ENCODE peak calls at places on chromosomes 11 and 22, in six cellular contexts. I, D, X, A, F and L are unnamed samples.
A peak's percentile ranks its signal among the peaks of the same experiment; 100 is the strongest.

GRCh38 chr11:116109228-116109627 is 605.0 kb upstream of the CADM1 start:
- DNase-seq in X (no peak), D (no peak), A (no peak), F (peak; percentile 21), I (peak; percentile 50), L (peak; percentile 53)

GRCh38 chr22:41175546-41175945 is 29.6 kb upstream of the L3MBTL2 start:
- DNase-seq in F (no peak), A (no peak), D (no peak), I (no peak), X (no peak), L (no peak)

GRCh38 chr22:20571531-20572007 is 64.2 kb downstream of the MED15 start:
- DNase-seq in I (peak; percentile 7), X (peak; percentile 37), D (peak; percentile 64), F (peak; percentile 54), A (peak; percentile 42), L (no peak)

GRCh38 chr11:11514246-11514645 is 107.6 kb downstream of the GALNT18 start:
- DNase-seq in X (no peak), A (no peak), I (no peak), D (no peak), F (no peak), L (no peak)

GRCh38 chr22:19959043-19959586 is 17.5 kb upstream of the TXNRD2 start:
- DNase-seq in A (peak; percentile 76), D (no peak), I (no peak), F (peak; percentile 76), X (peak; percentile 83), L (no peak)

GRCh38 chr11:73388241-73389133 is 12.3 kb downstream of the RELT start:
- DNase-seq in D (no peak), I (no peak), X (peak; percentile 70), A (no peak), F (no peak), L (no peak)

GRCh38 chr11:71500601-71501021 is 26.5 kb upstream of the KRTAP5-7 start:
- DNase-seq in D (no peak), I (peak; percentile 23), F (no peak), A (peak; percentile 57), X (peak; percentile 36), L (no peak)

GRCh38 chr22:47994045-47994444 is 1231.6 kb downstream of the TBC1D22A start:
- DNase-seq in I (no peak), A (no peak), X (no peak), D (no peak), F (no peak), L (no peak)

GRCh38 chr11:106552694-106553203 is 465.5 kb downstream of the GUCY1A2 start:
- DNase-seq in D (no peak), I (no peak), F (no peak), A (no peak), X (no peak), L (no peak)

GRCh38 chr11:117039897-117040296 is 58.3 kb downstream of the SIK3 start:
- DNase-seq in I (peak; percentile 76), X (no peak), F (no peak), D (no peak), A (no peak), L (no peak)

GRCh38 chr11:88398372-88399140 is 61.0 kb upstream of the CTSC start:
- DNase-seq in A (no peak), D (no peak), I (peak; percentile 94), X (no peak), F (peak; percentile 53), L (no peak)

GRCh38 chr11:127114035-127114434 is 113.5 kb upstream of the KIRREL3 start:
- DNase-seq in X (no peak), D (no peak), I (no peak), A (no peak), F (no peak), L (no peak)

GRCh38 chr22:21660904-21661303 is 4.9 kb upstream of the PPIL2 start:
- DNase-seq in X (no peak), D (no peak), I (no peak), A (no peak), F (no peak), L (no peak)

GRCh38 chr11:121059605-121060004 is 35.7 kb downstream of the TBCEL start:
- DNase-seq in X (no peak), A (no peak), I (no peak), F (no peak), D (no peak), L (no peak)

GRCh38 chr22:37206118-37206840 is 6.0 kb downstream of the SSTR3 start:
- DNase-seq in D (no peak), I (no peak), X (no peak), F (no peak), A (no peak), L (no peak)

GRCh38 chr11:40514124-40514523 is 945.3 kb downstream of the LRRC4C start:
- DNase-seq in F (no peak), D (no peak), I (peak; percentile 61), X (no peak), A (no peak), L (no peak)

GRCh38 chr11:62108971-62109391 is 14.8 kb upstream of the INCENP start:
- DNase-seq in I (peak; percentile 64), D (no peak), X (no peak), A (no peak), F (peak; percentile 50), L (no peak)

GRCh38 chr11:70866834-70867233 is 385.5 kb downstream of the SHANK2 start:
- DNase-seq in X (no peak), D (no peak), A (no peak), F (no peak), I (no peak), L (no peak)

GRCh38 chr22:32916025-32916424 is 114.5 kb downstream of the TIMP3 start:
- DNase-seq in F (no peak), X (no peak), A (no peak), D (no peak), I (no peak), L (no peak)

GRCh38 chr11:114259124-114259526 is 37.1 kb upstream of the NNMT start:
- DNase-seq in X (peak; percentile 66), F (no peak), I (no peak), D (no peak), A (peak; percentile 38), L (no peak)

GRCh38 chr22:46577361-46578249 is 40.2 kb upstream of the CELSR1 start:
- DNase-seq in X (peak; percentile 28), F (no peak), D (peak; percentile 21), A (no peak), I (no peak), L (no peak)

GRCh38 chr11:6927030-6927617 is 898 bp downstream of the ZNF215 start:
- DNase-seq in D (no peak), A (no peak), F (no peak), X (no peak), I (no peak), L (no peak)

GRCh38 chr11:22809893-22810292 is 19.7 kb downstream of the SVIP start:
- DNase-seq in A (no peak), X (no peak), F (no peak), I (no peak), D (no peak), L (no peak)

GRCh38 chr11:35390737-35391682 is 28.3 kb downstream of the SLC1A2 start:
- DNase-seq in A (no peak), F (peak; percentile 79), I (peak; percentile 92), D (no peak), X (no peak), L (no peak)

GRCh38 chr11:66766681-66767080 is 37.7 kb upstream of the SPTBN2 start:
- DNase-seq in F (no peak), I (no peak), X (no peak), D (no peak), A (no peak), L (no peak)

GRCh38 chr22:46761539-46762237 is 762 bp upstream of the TBC1D22A start:
- DNase-seq in F (peak; percentile 17), X (no peak), D (no peak), I (no peak), A (no peak), L (no peak)

GRCh38 chr22:38645430-38645829 is 10.8 kb downstream of the FAM227A start:
- DNase-seq in X (no peak), I (no peak), D (no peak), A (no peak), F (no peak), L (no peak)

DNA sequence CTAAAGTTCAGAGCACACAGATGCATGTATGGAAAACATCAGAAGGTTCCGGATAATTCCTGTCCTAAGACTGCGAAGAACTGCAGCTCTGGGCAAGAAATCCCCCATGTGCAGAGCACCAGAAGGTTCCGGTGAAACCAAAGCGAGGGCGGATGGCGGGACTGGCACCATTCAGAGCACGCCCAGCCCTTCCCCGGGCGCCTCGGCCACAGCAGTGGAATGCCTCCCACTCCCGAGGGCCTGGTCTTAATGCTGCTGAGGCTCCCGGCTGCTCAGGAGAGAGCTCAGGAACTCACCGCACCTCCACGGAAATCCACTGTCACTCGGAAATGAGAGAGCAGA is 43.1 kb downstream of the BRD1 start:
- DNase-seq in A (no peak), F (no peak), D (no peak), I (no peak), X (no peak), L (no peak)
- H3K27ac ChIP-seq in A (no peak overlapping the region), F (no peak overlapping the region), D (no peak overlapping the region), I (no peak overlapping the region), X (no peak overlapping the region), L (no peak overlapping the region)

DNA sequence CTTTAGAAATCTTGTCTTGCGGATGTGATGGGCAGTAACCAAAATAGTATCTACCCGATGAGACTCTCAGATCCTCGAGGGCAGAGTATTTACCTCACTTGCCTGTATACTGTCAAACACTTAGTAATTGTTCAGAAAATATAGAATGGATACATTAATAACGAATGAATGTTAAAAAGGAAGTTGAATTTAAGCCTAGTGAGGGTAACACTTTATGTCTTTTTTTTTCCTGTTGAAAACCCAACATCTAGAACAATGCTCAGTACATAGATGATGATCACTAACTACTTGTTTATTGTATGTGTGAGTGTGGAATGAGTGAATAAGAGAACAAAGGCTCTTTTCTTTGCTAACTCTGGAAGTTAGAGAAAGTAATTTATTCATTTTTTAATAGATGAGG is 195.7 kb downstream of the MIAT start:
- DNase-seq in F (no peak), D (no peak), I (no peak), X (no peak), A (no peak), L (no peak)
- H3K27ac ChIP-seq in F (no peak overlapping the region), D (no peak overlapping the region), I (no peak overlapping the region), X (no peak overlapping the region), A (no peak overlapping the region), L (no peak overlapping the region)

DNA sequence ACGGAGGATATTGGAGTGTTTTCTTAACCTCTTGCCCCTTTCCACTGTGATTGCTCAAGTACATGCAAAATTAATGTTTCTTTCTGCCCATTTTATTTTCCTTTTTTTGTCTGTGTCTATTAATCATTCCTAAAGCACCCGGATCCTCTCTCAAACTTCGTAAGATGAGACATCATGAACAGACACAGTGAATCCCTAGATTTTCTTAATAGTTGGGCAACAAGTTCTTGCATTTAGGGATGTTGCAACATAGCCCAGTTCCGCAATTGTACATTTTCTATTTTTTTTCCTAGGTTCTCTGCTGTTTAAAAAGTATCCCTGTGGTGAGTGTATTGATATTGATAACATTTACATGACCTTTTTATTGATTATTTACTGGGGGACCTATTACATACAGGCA is 2.9 kb downstream of the FAM111A start:
- DNase-seq in I (peak; percentile 37), D (no peak), F (peak; percentile 82), X (no peak), A (no peak), L (no peak)
- H3K27ac ChIP-seq in I (no peak overlapping the region), D (no peak overlapping the region), F (no peak overlapping the region), X (peak overlapping the region; percentile 90), A (peak overlapping the region; percentile 93), L (no peak overlapping the region)

DNA sequence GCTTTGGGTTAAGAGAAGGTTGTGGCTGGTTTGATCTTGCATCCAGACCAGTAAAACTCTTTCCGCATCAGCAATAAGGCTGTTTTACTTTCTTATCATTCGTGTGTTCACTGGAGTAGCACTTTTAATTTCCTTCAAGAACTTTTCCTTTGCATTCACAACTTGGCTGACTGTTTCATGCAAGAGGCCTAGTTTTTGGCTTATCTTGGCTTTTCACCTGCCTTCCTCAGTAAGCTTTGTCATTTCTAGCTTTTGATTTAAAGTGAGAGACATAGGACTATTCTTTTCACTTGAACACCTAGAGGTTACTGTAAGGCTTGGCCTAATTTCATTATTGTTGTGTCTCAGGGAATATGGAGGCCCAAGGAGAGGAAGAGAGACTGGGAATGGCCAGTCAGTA is 144.5 kb downstream of the UVRAG start:
- DNase-seq in F (no peak), X (no peak), I (no peak), A (no peak), D (no peak), L (no peak)
- H3K27ac ChIP-seq in F (no peak overlapping the region), X (no peak overlapping the region), I (no peak overlapping the region), A (no peak overlapping the region), D (no peak overlapping the region), L (no peak overlapping the region)